ENCODE peak calls at places on chromosome 2, in six cellular contexts. Z is progenitor cell of endocrine pancreas, W is upper lobe of right lung, Y is GM23338, K is hepatocyte, G is tibial nerve. D is an unnamed sample.

GRCh38 chr2:172480301-172481218 is 53.2 kb downstream of the ITGA6 start:
- DNase-seq in Z (no peak), W (no peak), Y (no peak), K (peak), G (no peak), D (no peak)

GRCh38 chr2:170747921-170748320 is 22.3 kb upstream of the ERICH2 start:
- DNase-seq in Z (no peak), W (no peak), Y (no peak), K (peak), G (no peak), D (no peak)

GRCh38 chr2:162646739-162647138 is 191.8 kb downstream of the KCNH7 start:
- DNase-seq in Z (no peak), W (no peak), Y (no peak), K (no peak), G (no peak), D (no peak)

GRCh38 chr2:9135804-9136558 is 70.6 kb upstream of the ASAP2 start:
- DNase-seq in Z (no peak), W (no peak), Y (no peak), K (no peak), G (no peak), D (no peak)

GRCh38 chr2:229282758-229283546 is 11.9 kb upstream of the PID1 start:
- DNase-seq in Z (no peak), W (no peak), Y (no peak), K (no peak), G (peak), D (no peak)

GRCh38 chr2:52880872-52881271 is 886.7 kb upstream of the CHAC2 start:
- DNase-seq in Z (no peak), W (no peak), Y (no peak), K (no peak), G (no peak), D (no peak)

GRCh38 chr2:77479895-77480294 is 42.3 kb downstream of the LRRTM4 start:
- DNase-seq in Z (no peak), W (no peak), Y (no peak), K (no peak), G (no peak), D (no peak)

GRCh38 chr2:226799976-226800940 is 638 bp upstream of the IRS1 start:
- DNase-seq in Z (no peak), W (no peak), Y (peak), K (peak), G (peak), D (no peak)

GRCh38 chr2:68835636-68836035 is 35.6 kb downstream of the BMP10 start:
- DNase-seq in Z (no peak), W (no peak), Y (no peak), K (no peak), G (no peak), D (no peak)

GRCh38 chr2:96580771-96581170 is 44.2 kb downstream of the ARID5A start:
- DNase-seq in Z (no peak), W (no peak), Y (peak), K (peak), G (no peak), D (peak)

GRCh38 chr2:37367310-37367709 is 22.9 kb downstream of the QPCT start:
- DNase-seq in Z (no peak), W (no peak), Y (no peak), K (no peak), G (no peak), D (no peak)

GRCh38 chr2:128792476-128793054 is 473.9 kb upstream of the HS6ST1 start:
- DNase-seq in Z (no peak), W (no peak), Y (no peak), K (no peak), G (no peak), D (no peak)

GRCh38 chr2:188399159-188399558 is 107.5 kb downstream of the GULP1 start:
- DNase-seq in Z (no peak), W (no peak), Y (peak), K (no peak), G (no peak), D (peak)

GRCh38 chr2:222572264-222572721 is 83.6 kb downstream of the FARSB start:
- DNase-seq in Z (no peak), W (no peak), Y (no peak), K (no peak), G (no peak), D (peak)

GRCh38 chr2:152542995-152543481 is 174.2 kb downstream of the PRPF40A start:
- DNase-seq in Z (no peak), W (no peak), Y (peak), K (peak), G (no peak), D (no peak)

GRCh38 chr2:72778410-72778809 is 47.4 kb downstream of the EXOC6B start:
- DNase-seq in Z (no peak), W (no peak), Y (no peak), K (no peak), G (no peak), D (no peak)

DNA sequence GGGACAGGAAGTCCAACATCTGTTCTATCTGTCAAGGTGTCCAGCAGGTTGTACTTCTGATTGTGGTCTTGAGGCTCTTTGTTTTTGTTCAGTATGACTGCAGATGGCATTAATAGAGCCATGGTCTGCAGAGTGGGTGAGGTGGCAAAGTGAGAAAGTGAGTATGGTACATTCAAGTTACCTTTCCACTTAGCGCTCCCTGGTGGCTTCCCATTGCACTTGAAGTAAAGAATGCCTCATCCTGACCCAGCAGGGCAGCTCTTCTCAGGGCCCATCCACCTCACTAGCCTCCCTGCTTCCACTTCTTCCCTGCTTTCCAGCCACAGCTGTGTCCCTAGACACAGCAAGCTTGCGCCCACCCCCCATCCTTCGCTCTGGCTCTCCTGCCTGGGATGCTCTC is 148.0 kb upstream of the ALPP start:
- DNase-seq in Z (no peak), W (no peak), Y (peak), K (peak), G (no peak), D (no peak)
- TF ChIP-seq CTCF in Z (peak), W (no peak), Y (peak), K (peak), G (no peak), D (no peak)

DNA sequence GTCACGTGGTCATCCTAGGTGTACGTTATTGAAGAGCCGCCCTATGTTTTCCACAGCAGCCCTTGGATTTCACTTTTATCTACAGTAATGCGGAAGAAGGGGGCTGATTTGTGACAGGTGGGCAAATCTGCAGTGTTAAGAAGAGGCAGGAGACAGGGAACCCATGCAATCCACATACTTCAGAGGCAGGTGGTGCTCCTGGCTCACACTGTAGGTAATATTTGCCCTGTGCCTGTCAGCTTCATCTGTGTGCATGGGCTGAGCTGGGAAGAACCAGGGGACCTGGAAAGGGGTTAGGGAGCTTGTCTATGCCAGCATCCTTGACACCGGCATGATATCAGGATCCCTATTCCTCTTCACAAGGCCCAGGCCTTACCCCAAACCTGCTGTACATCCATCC is 183.9 kb downstream of the SH3RF3 start:
- DNase-seq in Z (no peak), W (no peak), Y (no peak), K (no peak), G (no peak), D (no peak)
- TF ChIP-seq CTCF in Z (no peak), W (no peak), Y (no peak), K (no peak), G (no peak), D (no peak)

GRCh38 chr2:66017763-66018162 is 417.2 kb upstream of the MEIS1 start:
- DNase-seq in Z (no peak), W (no peak), Y (no peak), K (no peak), G (no peak), D (no peak)

GRCh38 chr2:66014450-66014849 is 420.5 kb upstream of the MEIS1 start:
- DNase-seq in Z (no peak), W (no peak), Y (no peak), K (no peak), G (no peak), D (no peak)

DNA sequence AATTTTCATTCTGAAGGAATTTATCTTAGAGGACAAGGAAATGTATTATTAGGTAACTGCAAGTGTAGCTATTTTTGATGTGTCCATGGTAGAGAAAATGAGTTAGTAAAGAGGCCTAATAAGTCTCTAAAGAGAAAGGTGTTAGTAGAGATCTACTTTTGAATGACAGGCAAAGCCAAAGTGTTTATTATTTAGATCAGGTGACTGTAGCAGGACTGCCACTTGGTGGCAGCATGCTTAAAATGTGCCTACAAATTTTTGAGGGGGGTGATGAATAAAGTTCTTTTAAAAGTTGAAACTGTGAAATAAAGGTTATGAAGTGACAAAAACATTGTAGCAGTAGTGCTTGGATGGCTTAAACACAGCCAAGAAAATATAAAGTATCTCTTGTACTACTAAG is 421.5 kb upstream of the MEIS1 start:
- DNase-seq in Z (no peak), W (no peak), Y (no peak), K (no peak), G (no peak), D (peak)
- TF ChIP-seq CTCF in Z (peak), W (peak), Y (peak), K (peak), G (no peak), D (no peak)

DNA sequence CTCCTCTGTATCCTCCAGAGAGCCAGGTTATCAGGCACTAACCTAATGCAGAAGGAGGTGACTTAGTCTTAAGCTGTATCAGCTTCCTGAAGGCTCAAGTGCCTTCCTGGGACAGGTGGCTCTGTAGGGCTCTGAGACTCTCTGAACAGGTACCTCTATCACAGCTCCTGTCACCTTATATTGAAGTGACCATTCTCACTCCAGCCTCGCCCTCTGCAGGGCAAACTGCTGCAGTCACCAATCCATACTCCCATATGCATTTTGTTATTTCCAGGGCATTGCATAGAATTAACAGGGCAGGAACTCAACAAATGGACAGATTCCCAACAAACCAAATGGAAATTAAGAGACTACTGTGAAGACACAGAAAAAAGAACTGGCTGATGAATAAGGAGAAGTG is 203.0 kb upstream of the REV1 start:
- DNase-seq in Z (no peak), W (no peak), Y (peak), K (no peak), G (no peak), D (no peak)
- TF ChIP-seq CTCF in Z (peak), W (no peak), Y (peak), K (no peak), G (no peak), D (no peak)